ENCODE peak calls at places on chromosome X, in nine cellular contexts. M, E, G, X, P, C, L, W and K are unnamed samples.

GRCh38 chrX:122238801-122239200 is 945.3 kb upstream of the GRIA3 start:
- DNase-seq in P (no peak), C (no peak), G (no peak), X (no peak), M (peak), W (no peak), E (no peak), L (peak), K (no peak)

GRCh38 chrX:101287402-101287801 is 3.7 kb downstream of the TAF7L start:
- DNase-seq in G (peak), X (peak), C (peak), L (no peak), P (no peak), M (peak), E (peak), W (no peak), K (peak)

GRCh38 chrX:7110821-7111276 is 36.7 kb upstream of the STS start:
- DNase-seq in X (no peak), G (peak), L (no peak), C (no peak), M (no peak), E (no peak), W (no peak), P (no peak), K (no peak)

GRCh38 chrX:69493193-69493592 is 10.9 kb upstream of the NALF2 start:
- DNase-seq in C (no peak), P (no peak), E (peak), X (peak), G (peak), L (peak), W (no peak), M (peak), K (no peak)

GRCh38 chrX:69614896-69615295 is 1.0 kb upstream of the EDA start:
- DNase-seq in E (peak), C (no peak), M (no peak), G (no peak), P (no peak), L (no peak), X (no peak), W (no peak), K (no peak)

GRCh38 chrX:13140007-13140406 is 95.6 kb upstream of the FAM9C start:
- DNase-seq in G (no peak), L (no peak), M (no peak), P (no peak), C (no peak), X (no peak), W (no peak), E (no peak), K (no peak)

GRCh38 chrX:29746326-29746725 is 469.0 kb upstream of the MAGEB2 start:
- DNase-seq in L (no peak), X (no peak), E (no peak), P (no peak), M (no peak), C (peak), W (no peak), G (no peak), K (peak)

GRCh38 chrX:11261260-11261659 is 32.0 kb upstream of the AMELX start:
- DNase-seq in E (no peak), G (no peak), C (peak), L (no peak), W (no peak), X (no peak), M (peak), P (no peak), K (peak)

GRCh38 chrX:55167124-55167523 is 53.0 kb upstream of the PAGE5 start:
- DNase-seq in P (no peak), M (peak), G (no peak), C (no peak), L (no peak), W (no peak), E (no peak), X (peak), K (no peak)

GRCh38 chrX:72046447-72046846 is 85.3 kb downstream of the RTL5 start:
- DNase-seq in L (no peak), P (no peak), E (no peak), W (peak), M (no peak), X (no peak), C (no peak), G (no peak), K (no peak)

GRCh38 chrX:129655547-129656248 is 942 bp upstream of the APLN start:
- DNase-seq in G (peak), X (peak), C (no peak), P (no peak), W (peak), M (no peak), L (no peak), E (no peak), K (no peak)

GRCh38 chrX:20947411-20947912 is 426.8 kb upstream of the CNKSR2 start:
- DNase-seq in M (peak), P (no peak), G (no peak), E (no peak), X (peak), C (no peak), L (no peak), W (no peak), K (no peak)
- H3K4me3 ChIP-seq in M (no peak), P (no peak), G (no peak), E (no peak), X (no peak), C (no peak), L (no peak), W (no peak), K (no peak)

DNA sequence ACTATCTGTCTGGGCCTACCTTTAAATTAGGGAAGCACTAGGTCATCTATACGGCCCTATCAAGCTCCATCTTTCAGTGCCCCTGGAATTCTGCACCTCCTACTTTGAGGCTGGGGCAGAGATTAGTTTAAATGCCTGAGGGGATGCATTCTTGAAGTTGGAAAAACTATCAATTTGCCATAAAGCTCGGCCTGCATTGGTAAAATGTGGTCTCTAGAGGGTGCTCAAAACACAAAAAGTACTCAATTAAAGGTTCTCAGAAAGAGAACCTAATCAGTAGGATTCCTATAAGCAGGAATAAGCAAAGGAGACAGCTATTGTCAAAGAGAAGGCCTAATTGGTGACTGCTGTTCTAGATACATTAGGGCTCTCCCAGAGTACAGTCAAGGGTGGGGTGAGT is 111.7 kb downstream of the AMER1 start:
- DNase-seq in W (no peak), L (no peak), X (peak), P (no peak), M (peak), G (no peak), C (peak), E (no peak), K (no peak)
- TF ChIP-seq CTCF in W (no peak), L (peak), X (peak), P (no peak), M (peak), G (peak), C (peak), E (peak), K (no peak)

GRCh38 chrX:85244411-85245210 is 820 bp downstream of the ZNF711 start:
- DNase-seq in G (no peak), M (no peak), L (peak), W (no peak), C (peak), P (peak), X (peak), E (no peak), K (peak)

GRCh38 chrX:85243761-85244410 is at the start of the genes SATL1 and ZNF711:
- DNase-seq in C (peak), X (peak), E (peak), G (peak), W (no peak), L (peak), P (peak), M (no peak), K (peak)

GRCh38 chrX:85243155-85243554 is 424 bp downstream of the SATL1 start:
- DNase-seq in G (no peak), W (no peak), X (no peak), M (no peak), P (no peak), E (no peak), L (no peak), C (no peak), K (no peak)
- H3K4me3 ChIP-seq in G (no peak), W (peak), X (peak), M (no peak), P (peak), E (peak), L (no peak), C (peak), K (peak)

DNA sequence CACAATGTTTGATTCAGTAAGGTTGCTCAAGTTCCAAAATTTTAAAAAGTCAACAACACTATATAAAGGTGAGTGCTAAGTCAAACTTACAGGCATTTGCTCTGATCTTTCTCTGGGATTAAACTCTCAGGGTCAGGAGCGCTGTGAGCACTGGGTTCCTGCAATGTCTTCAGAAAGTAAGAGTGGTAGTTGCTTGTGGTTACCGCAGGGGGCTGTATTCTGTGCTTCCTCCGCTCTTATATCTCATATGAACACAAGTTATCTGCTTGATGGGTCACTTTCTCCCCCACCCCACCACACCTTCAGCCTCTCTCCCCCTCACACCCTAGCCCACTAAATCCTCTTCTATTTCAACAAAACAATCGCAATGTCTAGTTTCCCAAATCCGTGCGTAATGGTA is 116.4 kb upstream of the IGSF1 start:
- DNase-seq in L (no peak), M (no peak), P (no peak), G (no peak), E (no peak), C (no peak), X (peak), W (no peak), K (no peak)
- TF ChIP-seq CTCF in L (no peak), M (no peak), P (no peak), G (no peak), E (no peak), C (no peak), X (peak), W (no peak), K (no peak)

GRCh38 chrX:134194915-134195314 is 42.1 kb upstream of the CCDC160 start:
- DNase-seq in M (no peak), L (no peak), C (no peak), G (no peak), X (no peak), P (no peak), E (no peak), W (no peak), K (no peak)
- H3K4me3 ChIP-seq in M (no peak), L (no peak), C (no peak), G (no peak), X (no peak), P (no peak), E (no peak), W (no peak), K (no peak)

DNA sequence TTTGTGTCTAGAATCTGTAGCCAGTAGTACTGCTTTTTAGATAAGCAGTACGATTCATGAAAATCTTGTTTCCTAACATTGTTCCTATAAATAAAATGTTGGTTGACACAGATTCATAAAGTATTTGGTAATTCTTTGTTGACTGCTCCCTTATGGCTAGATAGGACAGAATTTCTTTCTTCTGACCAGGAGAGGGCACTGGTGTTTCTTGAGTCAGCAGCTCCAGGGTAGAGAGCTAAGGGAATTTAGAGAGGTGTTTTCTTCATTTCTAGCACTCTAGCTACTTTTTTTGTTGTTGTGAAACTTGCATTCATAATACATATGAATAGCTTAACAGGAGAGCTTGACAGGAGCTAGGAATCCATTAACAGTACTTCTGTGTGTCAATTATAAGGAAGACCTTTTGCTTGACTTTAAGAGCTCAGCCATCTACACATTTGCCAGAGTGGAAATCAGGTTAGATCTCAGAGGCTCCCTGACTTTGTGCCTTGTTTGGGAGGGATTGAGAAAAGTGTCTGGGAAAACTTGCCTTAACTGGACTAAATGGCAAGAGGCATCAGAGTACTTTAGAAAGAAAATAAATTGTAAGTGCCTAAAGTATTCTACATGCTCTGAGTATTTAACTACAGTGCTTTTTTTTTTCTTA is 756.1 kb downstream of the SH3BGRL start:
- DNase-seq in C (peak), P (no peak), M (peak), G (peak), L (peak), E (no peak), X (peak), W (no peak), K (no peak)
- TF ChIP-seq CTCF in C (peak), P (no peak), M (no peak), G (peak), L (peak), E (peak), X (peak), W (no peak), K (no peak)

DNA sequence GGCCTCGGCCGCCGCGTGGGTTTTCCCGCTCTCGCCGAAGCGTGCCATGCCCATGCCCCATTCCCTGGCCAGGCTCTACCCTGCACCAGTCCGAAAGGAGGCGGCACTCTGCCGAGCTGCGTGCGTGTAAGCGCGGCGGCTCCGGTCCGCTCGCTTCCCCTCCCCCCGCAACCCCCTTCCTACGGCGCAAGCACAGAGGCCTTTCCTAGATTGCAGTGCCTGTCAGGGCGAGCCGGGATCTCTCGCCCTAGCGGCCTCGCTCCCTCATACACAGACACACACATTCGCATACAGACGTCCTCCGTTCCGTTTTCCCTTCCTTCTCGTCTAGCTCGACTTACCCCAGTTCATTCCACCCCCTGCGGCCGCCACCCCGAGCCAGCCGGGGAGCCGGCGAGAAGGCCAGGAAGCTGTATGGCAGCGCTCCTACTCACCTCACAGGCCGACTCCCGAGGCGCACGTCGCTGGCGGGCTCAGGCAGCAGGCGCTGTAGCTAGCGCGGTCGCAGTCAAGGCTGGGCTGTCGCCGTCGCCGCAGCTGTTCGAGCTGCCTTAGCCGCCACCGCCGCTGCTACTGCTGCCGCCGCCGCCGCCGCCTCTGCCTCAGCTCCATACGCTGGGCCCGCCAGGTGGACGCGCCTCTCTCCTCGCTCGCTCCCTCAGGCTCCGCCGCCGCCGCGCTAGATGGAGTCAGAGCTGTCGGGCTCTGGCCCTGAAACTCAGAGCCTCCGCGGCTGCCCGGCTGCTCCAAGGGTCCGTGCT is 623 bp downstream of the NEXMIF start:
- DNase-seq in E (peak), G (peak), L (peak), X (peak), C (no peak), W (no peak), P (peak), M (peak), K (peak)
- H3K4me3 ChIP-seq in E (peak), G (peak), L (no peak), X (peak), C (peak), W (peak), P (peak), M (peak), K (peak)